ENCODE peak calls at places on chromosomes 1 and 21, in eight cellular contexts. C, I, Y, A, B, P, K and X are unnamed samples.

GRCh38 chr1:212229654-212230053 is 55.6 kb upstream of the PPP2R5A start:
- DNase-seq in C (no peak), I (no peak), Y (peak; percentile 92), A (no peak), B (no peak), P (no peak), K (no peak), X (no peak)

GRCh38 chr1:180213401-180214177 is 16.5 kb upstream of the LHX4 start:
- DNase-seq in C (no peak), I (no peak), Y (peak; percentile 57), A (no peak), B (no peak), P (peak; percentile 94), K (no peak), X (no peak)

GRCh38 chr1:158007180-158007579 is 13.7 kb downstream of the KIRREL1 start:
- DNase-seq in C (no peak), I (no peak), Y (no peak), A (no peak), B (no peak), P (no peak), K (no peak), X (no peak)

GRCh38 chr1:145846191-145846590 is 761 bp downstream of the NUDT17 start:
- DNase-seq in C (no peak), I (no peak), Y (peak; percentile 73), A (no peak), B (no peak), P (peak; percentile 88), K (no peak), X (no peak)

GRCh38 chr1:220164116-220164515 is 70.2 kb downstream of the IARS2 start:
- DNase-seq in C (no peak), I (no peak), Y (no peak), A (no peak), B (no peak), P (no peak), K (no peak), X (no peak)

GRCh38 chr1:192550922-192551534 is 24.5 kb upstream of the RGS1 start:
- DNase-seq in C (no peak), I (no peak), Y (peak; percentile 83), A (no peak), B (peak; percentile 12), P (no peak), K (no peak), X (no peak)

GRCh38 chr1:183097438-183098051 is 74.3 kb downstream of the LAMC1 start:
- DNase-seq in C (no peak), I (no peak), Y (peak; percentile 80), A (no peak), B (no peak), P (no peak), K (no peak), X (no peak)

GRCh38 chr1:55210990-55211389 is 4.2 kb downstream of the USP24 start:
- DNase-seq in C (no peak), I (no peak), Y (no peak), A (no peak), B (no peak), P (no peak), K (no peak), X (no peak)

GRCh38 chr1:117673405-117673804 is 67.6 kb downstream of the TENT5C start:
- DNase-seq in C (no peak), I (no peak), Y (peak; percentile 86), A (no peak), B (no peak), P (peak; percentile 76), K (no peak), X (no peak)

GRCh38 chr1:200039849-200040479 is 12.5 kb downstream of the NR5A2 start:
- DNase-seq in C (no peak), I (no peak), Y (no peak), A (no peak), B (no peak), P (no peak), K (no peak), X (no peak)

DNA sequence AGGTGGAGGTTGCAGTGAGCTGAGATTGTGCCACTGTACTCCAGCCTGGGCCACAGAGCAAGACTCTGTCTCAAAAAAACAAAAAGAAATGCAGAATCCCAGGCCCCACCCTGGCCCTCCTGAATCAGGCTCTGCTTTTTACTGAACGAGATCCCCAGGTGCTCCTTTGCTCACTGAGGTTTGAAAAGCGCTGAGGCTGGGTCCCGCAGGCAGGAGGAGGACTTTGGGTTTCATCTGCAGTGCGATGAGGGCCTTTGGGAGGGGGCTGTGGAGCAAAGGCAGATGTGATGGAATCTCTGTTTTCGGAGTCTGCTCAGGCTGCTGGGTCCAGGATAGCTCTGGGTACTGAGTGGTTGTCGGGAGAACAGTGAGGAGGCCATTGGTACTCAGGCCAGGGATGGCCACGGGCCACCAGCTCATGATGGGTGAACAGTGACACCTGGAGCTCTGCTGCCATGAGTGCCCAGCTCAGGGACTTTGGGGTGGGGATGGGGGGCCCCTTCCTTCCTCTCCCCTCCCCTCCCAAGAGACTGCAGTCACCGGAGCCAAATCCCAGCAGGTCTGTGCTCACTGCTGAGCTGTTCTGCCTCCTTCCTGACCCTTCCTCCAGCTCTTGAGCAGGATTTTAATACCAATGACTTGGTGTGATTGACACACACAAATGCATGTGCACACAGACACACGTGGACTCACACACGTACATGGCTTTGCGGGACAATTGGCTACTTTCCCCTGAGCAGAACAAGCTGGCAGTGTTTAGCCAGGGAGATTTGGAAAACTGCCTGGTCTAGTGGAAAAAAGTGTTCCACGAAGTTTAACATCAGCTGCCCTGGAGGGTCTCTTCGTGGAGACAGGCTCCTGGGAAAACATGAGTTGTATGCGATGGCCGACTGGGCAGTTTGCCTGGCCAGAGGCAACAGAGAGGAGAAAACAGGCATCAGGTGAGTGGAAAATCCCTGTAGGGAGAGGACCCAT is 3.6 kb upstream of the DHRS3 start:
- DNase-seq in C (no peak), I (no peak), Y (no peak), A (no peak), B (peak; percentile 48), P (no peak), K (peak; percentile 52), X (no peak)
- H3K27ac ChIP-seq in C (peak overlapping the region; percentile 52), I (peak overlapping the region; percentile 38), Y (no peak overlapping the region), A (peak overlapping the region; percentile 31), B (peak overlapping the region; percentile 59), P (no peak overlapping the region), K (peak overlapping the region; percentile 77), X (no peak overlapping the region)

GRCh38 chr1:206715552-206716518 is 31.1 kb downstream of the MAPKAPK2 start:
- DNase-seq in C (no peak), I (no peak), Y (no peak), A (no peak), B (no peak), P (no peak), K (no peak), X (no peak)

GRCh38 chr1:206719169-206719839 is 34.6 kb downstream of the MAPKAPK2 start:
- DNase-seq in C (no peak), I (no peak), Y (no peak), A (no peak), B (no peak), P (no peak), K (no peak), X (no peak)

GRCh38 chr1:206715120-206715519 is 30.4 kb downstream of the MAPKAPK2 start:
- DNase-seq in C (no peak), I (no peak), Y (no peak), A (no peak), B (no peak), P (no peak), K (no peak), X (no peak)

GRCh38 chr1:206716519-206717236 is 32.0 kb downstream of the MAPKAPK2 start:
- DNase-seq in C (no peak), I (no peak), Y (peak; percentile 39), A (no peak), B (no peak), P (no peak), K (no peak), X (no peak)

GRCh38 chr1:206717237-206717989 is 32.7 kb downstream of the MAPKAPK2 start:
- DNase-seq in C (no peak), I (no peak), Y (no peak), A (no peak), B (no peak), P (no peak), K (no peak), X (no peak)
- H3K27ac ChIP-seq in C (peak overlapping the region; percentile 71), I (peak overlapping the region; percentile 75), Y (peak overlapping the region; percentile 15), A (no peak overlapping the region), B (no peak overlapping the region), P (peak overlapping the region; percentile 39), K (peak overlapping the region; percentile 36), X (no peak overlapping the region)

DNA sequence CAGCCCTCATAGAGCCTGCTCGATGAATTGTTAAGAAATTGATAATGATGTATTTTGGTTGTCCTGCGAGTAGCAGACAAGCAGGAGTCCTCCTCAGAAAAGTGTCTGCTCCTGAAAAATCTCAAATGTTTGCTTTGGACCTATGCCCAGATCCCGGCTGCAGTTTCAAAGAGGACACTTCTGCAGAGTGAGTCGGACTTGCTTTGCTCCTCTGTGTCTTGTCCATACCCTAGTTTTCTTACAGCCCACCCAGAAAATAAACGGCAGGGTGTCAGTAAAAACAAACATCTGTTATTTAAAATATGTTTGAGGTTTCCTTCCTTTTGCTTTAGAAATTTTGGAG is 2.8 kb downstream of the S100A10 start:
- DNase-seq in C (no peak), I (no peak), Y (peak; percentile 76), A (no peak), B (peak; percentile 46), P (peak; percentile 50), K (peak; percentile 53), X (no peak)
- H3K27ac ChIP-seq in C (peak overlapping the region; percentile 98), I (no peak overlapping the region), Y (peak overlapping the region; percentile 98), A (peak overlapping the region; percentile 98), B (no peak overlapping the region), P (peak overlapping the region; percentile 19), K (peak overlapping the region; percentile 85), X (no peak overlapping the region)

GRCh38 chr1:9181990-9182783 is 52.4 kb upstream of the H6PD start:
- DNase-seq in C (peak; percentile 40), I (peak; percentile 50), Y (peak; percentile 72), A (peak; percentile 72), B (no peak), P (peak; percentile 93), K (no peak), X (no peak)
- H3K27ac ChIP-seq in C (peak overlapping the region; percentile 71), I (no peak overlapping the region), Y (peak overlapping the region; percentile 78), A (peak overlapping the region; percentile 86), B (peak overlapping the region; percentile 28), P (peak overlapping the region; percentile 87), K (peak overlapping the region; percentile 88), X (peak overlapping the region; percentile 0)

DNA sequence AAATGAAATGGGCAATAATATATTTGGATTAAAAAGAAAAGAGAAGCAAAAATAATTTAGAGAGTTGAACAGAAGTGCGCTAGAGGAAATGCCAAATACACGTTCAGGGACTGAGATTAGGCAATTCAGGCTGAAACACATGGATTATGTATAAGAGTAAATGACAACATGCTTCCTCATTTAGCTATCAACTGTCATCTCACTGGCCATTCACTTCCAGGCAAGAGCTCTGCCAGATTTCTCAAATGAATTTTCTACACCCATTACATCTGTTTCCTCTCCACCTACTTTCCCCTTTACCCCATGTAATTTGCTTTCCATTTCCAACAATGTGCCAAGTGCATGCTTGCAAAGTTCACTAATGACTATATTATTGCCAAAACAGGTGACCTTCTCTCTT is 582.4 kb downstream of the LTN1 start:
- DNase-seq in C (no peak), I (no peak), Y (no peak), A (no peak), B (no peak), P (no peak), K (no peak), X (no peak)
- H3K27ac ChIP-seq in C (peak overlapping the region; percentile 32), I (no peak overlapping the region), Y (no peak overlapping the region), A (no peak overlapping the region), B (no peak overlapping the region), P (no peak overlapping the region), K (no peak overlapping the region), X (no peak overlapping the region)